ENCODE peak calls at places on chromosomes 3 and 15, in seven cellular contexts. D is lower lobe of right lung; U is osteocyte; L is foreskin fibroblast; N is kidney; K is activated CD4-positive, alpha-beta T cell treated with anti-CD3 and anti-CD28 coated beads, Interleukin-2, amount 10 ng/mL, durations not matched to agents 7 days and 5 days; C is EL. Q is an unnamed sample.

GRCh38 chr3:4736284-4736861 is 242.9 kb upstream of the BHLHE40 start:
- DNase-seq in D (peak), U (no peak), L (no peak), N (peak), K (no peak), C (peak), Q (no peak)

GRCh38 chr3:104629038-104629437 is 737.7 kb upstream of the ALCAM start:
- DNase-seq in D (no peak), U (no peak), L (peak), N (no peak), K (no peak), C (peak), Q (no peak)

GRCh38 chr3:107452436-107452835 is 70.3 kb upstream of the BBX start:
- DNase-seq in D (no peak), U (no peak), L (no peak), N (no peak), K (no peak), C (peak), Q (no peak)

GRCh38 chr3:25915673-25916072 is 125.8 kb downstream of the OXSM start:
- DNase-seq in D (no peak), U (no peak), L (no peak), N (no peak), K (no peak), C (no peak), Q (no peak)

GRCh38 chr3:140465988-140466387 is 211.9 kb upstream of the TRIM42 start:
- DNase-seq in D (no peak), U (no peak), L (no peak), N (no peak), K (no peak), C (no peak), Q (no peak)

GRCh38 chr3:115228266-115228665 is 81.2 kb upstream of the ZBTB20 start:
- DNase-seq in D (no peak), U (no peak), L (no peak), N (no peak), K (no peak), C (no peak), Q (no peak)

GRCh38 chr3:25103391-25103790 is 324.7 kb upstream of the RARB start:
- DNase-seq in D (no peak), U (no peak), L (no peak), N (no peak), K (no peak), C (peak), Q (no peak)

GRCh38 chr3:86991482-86991815 is 500 bp upstream of the VGLL3 start:
- DNase-seq in D (no peak), U (no peak), L (no peak), N (no peak), K (no peak), C (no peak), Q (no peak)

GRCh38 chr3:5791558-5791957 is 604.1 kb downstream of the EDEM1 start:
- DNase-seq in D (no peak), U (no peak), L (no peak), N (no peak), K (no peak), C (no peak), Q (no peak)

GRCh38 chr3:132723551-132723950 is 1.3 kb upstream of the NPHP3 start:
- DNase-seq in D (no peak), U (no peak), L (no peak), N (no peak), K (no peak), C (no peak), Q (no peak)

GRCh38 chr3:21274000-21274671 is 476.9 kb downstream of the ZNF385D start:
- DNase-seq in D (no peak), U (no peak), L (peak), N (no peak), K (no peak), C (peak), Q (no peak)

GRCh38 chr15:75233504-75234190 is 24.5 kb upstream of the GOLGA6C start:
- DNase-seq in D (no peak), U (no peak), L (no peak), N (peak), K (no peak), C (no peak), Q (peak)

GRCh38 chr15:89116404-89116803 is 28.1 kb downstream of the ABHD2 start:
- DNase-seq in D (no peak), U (no peak), L (no peak), N (no peak), K (no peak), C (peak), Q (no peak)

GRCh38 chr3:100957407-100958100 is 35.7 kb downstream of the ABI3BP start:
- DNase-seq in D (no peak), U (no peak), L (peak), N (no peak), K (no peak), C (peak), Q (no peak)

GRCh38 chr3:194579091-194579606 is 54.1 kb downstream of the TMEM44 start:
- DNase-seq in D (no peak), U (no peak), L (no peak), N (peak), K (no peak), C (no peak), Q (no peak)

GRCh38 chr15:100021653-100022052 is 288.4 kb upstream of the LYSMD4 start:
- DNase-seq in D (no peak), U (no peak), L (no peak), N (no peak), K (no peak), C (no peak), Q (no peak)

GRCh38 chr3:124774305-124774673 is 44.0 kb downstream of the UMPS start:
- DNase-seq in D (no peak), U (no peak), L (peak), N (peak), K (no peak), C (peak), Q (peak)

GRCh38 chr15:69742361-69742760 is 289.7 kb downstream of the RPLP1 start:
- DNase-seq in D (no peak), U (no peak), L (no peak), N (no peak), K (no peak), C (no peak), Q (no peak)

GRCh38 chr3:122101646-122102045 is 46.5 kb downstream of the CD86 start:
- DNase-seq in D (no peak), U (no peak), L (no peak), N (no peak), K (peak), C (peak), Q (no peak)

GRCh38 chr3:109275702-109276293 is 40.5 kb downstream of the DPPA2 start:
- DNase-seq in D (no peak), U (no peak), L (peak), N (no peak), K (peak), C (peak), Q (no peak)

GRCh38 chr3:162262145-162262544 is 765.5 kb downstream of the OTOL1 start:
- DNase-seq in D (no peak), U (no peak), L (no peak), N (no peak), K (no peak), C (no peak), Q (no peak)

GRCh38 chr3:195812366-195812765 is 637 bp upstream of the MUC4 start:
- DNase-seq in D (no peak), U (no peak), L (no peak), N (no peak), K (no peak), C (no peak), Q (peak)

GRCh38 chr3:9253327-9253726 is 3.9 kb upstream of the SRGAP3 start:
- DNase-seq in D (no peak), U (no peak), L (peak), N (no peak), K (no peak), C (no peak), Q (no peak)

GRCh38 chr15:44029940-44030568 is 165.0 kb downstream of the FRMD5 start:
- DNase-seq in D (no peak), U (no peak), L (peak), N (no peak), K (no peak), C (peak), Q (no peak)

GRCh38 chr15:90930861-90931629 is 1.3 kb downstream of the HDDC3 start:
- DNase-seq in D (no peak), U (no peak), L (no peak), N (no peak), K (no peak), C (peak), Q (no peak)

GRCh38 chr3:185631108-185631507 is 45.0 kb downstream of the SENP2 start:
- DNase-seq in D (no peak), U (no peak), L (no peak), N (no peak), K (no peak), C (no peak), Q (no peak)